ENCODE peak calls at places on chromosome 1, in four cellular contexts. Y is PC-3, L is heart right ventricle, W is esophagus muscularis mucosa. C is an unnamed sample.

GRCh38 chr1:202233824-202234223 is 40.2 kb downstream of the LGR6 start:
- DNase-seq in W (no peak), Y (no peak), L (no peak), C (no peak)

GRCh38 chr1:92909321-92909720 is 51.9 kb downstream of the DIPK1A start:
- DNase-seq in Y (peak; percentile 97), W (no peak), L (no peak), C (no peak)

GRCh38 chr1:95197616-95198252 is 36.3 kb upstream of the RWDD3 start:
- DNase-seq in L (no peak), Y (peak; percentile 41), W (no peak), C (no peak)

GRCh38 chr1:29243863-29244185 is 7.5 kb downstream of the PTPRU start:
- DNase-seq in W (no peak), L (no peak), Y (peak; percentile 59), C (no peak)

GRCh38 chr1:151935154-151935553 is 25.8 kb upstream of the THEM4 start:
- DNase-seq in Y (peak; percentile 19), W (peak; percentile 24), L (no peak), C (no peak)

GRCh38 chr1:155322571-155322952 is 1.9 kb downstream of the RUSC1 start:
- DNase-seq in W (no peak), Y (peak; percentile 30), L (no peak), C (no peak)

GRCh38 chr1:153095764-153096163 is 1.4 kb upstream of the SPRR2E start:
- DNase-seq in W (no peak), L (no peak), Y (no peak), C (no peak)

GRCh38 chr1:37633950-37634553 is 640 bp downstream of the RSPO1 start:
- DNase-seq in W (no peak), L (no peak), Y (no peak), C (no peak)

GRCh38 chr1:235943581-235944114 is 76.9 kb upstream of the LYST start:
- DNase-seq in L (no peak), Y (peak; percentile 84), W (no peak), C (peak; percentile 69)

GRCh38 chr1:243686149-243686548 is 163.9 kb downstream of the AKT3 start:
- DNase-seq in W (no peak), L (no peak), Y (no peak), C (no peak)

GRCh38 chr1:154765970-154766369 is 104.1 kb downstream of the KCNN3 start:
- DNase-seq in W (no peak), L (no peak), Y (peak; percentile 66), C (no peak)

GRCh38 chr1:23824711-23825075 is 536 bp downstream of the HMGCL start:
- DNase-seq in W (no peak), Y (no peak), L (no peak), C (no peak)

DNA sequence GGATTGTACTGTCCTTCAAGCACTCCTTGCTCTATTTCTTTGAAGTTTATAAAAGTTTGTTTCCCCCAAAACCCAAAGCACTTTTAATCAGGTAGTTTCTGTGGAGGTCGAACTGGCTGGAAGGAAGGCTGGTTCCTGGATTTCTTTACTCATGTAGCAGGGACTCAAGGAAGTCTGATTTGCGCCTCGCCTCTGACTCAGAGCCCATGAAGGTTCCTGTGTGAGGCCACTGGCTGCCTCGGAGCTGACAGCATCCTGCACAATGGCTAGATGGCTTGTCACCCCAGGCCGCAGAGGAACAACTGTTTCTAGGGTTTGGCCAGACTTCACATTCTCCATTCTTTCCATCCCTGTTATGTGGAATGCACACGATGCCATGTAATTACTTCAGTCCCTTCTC is 39.2 kb upstream of the PRSS38 start:
- DNase-seq in Y (peak; percentile 47), W (no peak), L (no peak), C (no peak)
- H3K4me1 ChIP-seq in Y (peaks cover 7% of the 10 kb centered on the region), W (peaks cover 22% of the 10 kb centered on the region), L (peaks cover 11% of the 10 kb centered on the region), C (peaks cover 4% of the 10 kb centered on the region)

GRCh38 chr1:6871300-6871972 is 86.2 kb downstream of the CAMTA1 start:
- DNase-seq in W (no peak), Y (no peak), L (no peak), C (no peak)

GRCh38 chr1:6870571-6870970 is 85.3 kb downstream of the CAMTA1 start:
- DNase-seq in L (no peak), Y (no peak), W (no peak), C (no peak)

GRCh38 chr1:6868371-6869001 is 83.2 kb downstream of the CAMTA1 start:
- DNase-seq in L (no peak), W (no peak), Y (no peak), C (no peak)

GRCh38 chr1:6869002-6869380 is 83.7 kb downstream of the CAMTA1 start:
- DNase-seq in W (no peak), Y (no peak), L (no peak), C (no peak)

GRCh38 chr1:6870086-6870485 is 84.8 kb downstream of the CAMTA1 start:
- DNase-seq in Y (no peak), L (no peak), W (no peak), C (no peak)
- H3K27me3 ChIP-seq in Y (no peaks in the 10 kb centered on the region), L (no peaks in the 10 kb centered on the region), W (no peaks in the 10 kb centered on the region), C (no peaks in the 10 kb centered on the region)

DNA sequence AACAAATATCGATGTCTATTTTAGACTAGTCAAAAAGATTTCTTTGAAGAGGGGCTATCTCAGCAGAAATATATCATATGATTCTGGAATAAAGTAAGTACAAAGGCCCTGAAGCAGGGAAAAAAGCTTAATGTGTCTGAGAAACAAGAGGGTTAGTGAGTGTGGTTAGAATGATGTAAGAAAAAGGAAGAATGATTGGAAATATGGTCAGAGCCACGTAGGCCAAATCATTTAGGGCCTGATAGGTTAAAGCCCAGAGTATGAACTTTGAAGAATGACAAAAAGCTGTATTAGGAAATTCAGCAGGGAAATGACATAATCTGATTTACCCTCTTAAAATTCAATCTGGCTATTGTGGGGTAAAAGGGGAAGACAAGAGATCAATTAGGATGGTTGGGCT is 69.0 kb upstream of the MUTYH start:
- DNase-seq in Y (no peak), W (no peak), L (no peak), C (no peak)
- H3K4me1 ChIP-seq in Y (peaks cover 18% of the 10 kb centered on the region), W (no peaks in the 10 kb centered on the region), L (no peaks in the 10 kb centered on the region), C (peaks cover 18% of the 10 kb centered on the region)

DNA sequence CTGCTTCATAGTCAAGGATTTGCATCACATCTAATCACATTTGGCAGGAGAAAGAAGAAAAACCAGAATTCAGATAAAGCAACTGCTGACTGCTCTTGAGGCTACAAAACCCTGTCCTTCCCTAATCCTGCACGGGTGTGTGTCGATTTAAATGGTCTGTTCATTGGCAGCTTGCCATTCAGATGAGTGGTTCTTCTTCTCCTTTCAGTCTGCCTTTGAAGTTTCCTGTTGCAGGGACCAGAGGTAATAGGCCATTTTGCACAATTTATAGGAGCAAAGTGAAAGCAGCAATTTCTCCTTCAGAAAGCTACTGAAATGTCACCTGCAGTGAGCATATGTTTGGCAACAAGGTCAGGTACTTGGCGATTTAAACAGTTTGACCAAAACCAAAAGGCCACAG is 215.3 kb downstream of the OLFM3 start:
- DNase-seq in L (no peak), W (no peak), Y (peak; percentile 6), C (no peak)
- H3K27me3 ChIP-seq in L (no peaks in the 10 kb centered on the region), W (no peaks in the 10 kb centered on the region), Y (no peaks in the 10 kb centered on the region), C (no peaks in the 10 kb centered on the region)

GRCh38 chr1:206914138-206914537 is 7.6 kb downstream of the FCMR start:
- DNase-seq in W (no peak), L (no peak), Y (no peak), C (no peak)
- H3K4me1 ChIP-seq in W (peaks cover 25% of the 10 kb centered on the region), L (peaks cover 11% of the 10 kb centered on the region), Y (peaks cover 23% of the 10 kb centered on the region), C (peaks cover 9% of the 10 kb centered on the region)

GRCh38 chr1:212608956-212609700 is 567 bp downstream of the ATF3 start:
- DNase-seq in Y (peak; percentile 61), W (no peak), L (peak; percentile 60), C (no peak)

GRCh38 chr1:212607924-212608208 is 695 bp upstream of the ATF3 start:
- DNase-seq in L (peak; percentile 42), W (no peak), Y (no peak), C (no peak)

GRCh38 chr1:212609701-212610574 is 1.4 kb downstream of the ATF3 start:
- DNase-seq in L (no peak), Y (peak; percentile 51), W (no peak), C (no peak)

GRCh38 chr1:212607206-212607923 is 1.2 kb upstream of the ATF3 start:
- DNase-seq in W (no peak), Y (peak; percentile 43), L (peak; percentile 30), C (no peak)

GRCh38 chr1:212608209-212608955 is at the start of gene ATF3:
- DNase-seq in L (peak; percentile 99), Y (peak; percentile 100), W (peak; percentile 100), C (peak; percentile 100)
- H3K27me3 ChIP-seq in L (no peaks in the 10 kb centered on the region), Y (peaks cover 40% of the 10 kb centered on the region), W (peaks cover 33% of the 10 kb centered on the region), C (no peaks in the 10 kb centered on the region)

DNA sequence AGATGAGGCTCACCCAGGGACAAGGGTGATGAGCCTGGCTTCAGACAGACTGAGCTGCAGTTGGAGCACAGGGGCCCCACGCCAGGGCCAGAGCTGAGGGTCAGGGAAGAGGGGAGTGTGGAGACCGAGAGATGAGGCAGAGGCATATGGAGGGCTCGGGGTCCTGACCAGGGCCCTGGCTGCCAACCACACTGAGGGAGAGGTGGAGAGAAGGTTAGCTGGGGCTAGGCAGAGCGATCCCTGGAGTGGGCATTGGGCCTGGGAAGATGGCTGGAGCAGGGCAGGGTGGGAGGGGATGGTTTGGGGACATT is 8.0 kb downstream of the PEAR1 start:
- DNase-seq in W (no peak), L (no peak), Y (no peak), C (no peak)
- H3K4me1 ChIP-seq in W (peaks cover 58% of the 10 kb centered on the region), L (peaks cover 89% of the 10 kb centered on the region), Y (peaks cover 24% of the 10 kb centered on the region), C (peaks cover 48% of the 10 kb centered on the region)

GRCh38 chr1:46474580-46474979 is 15.1 kb upstream of the DMBX1 start:
- DNase-seq in W (no peak), Y (no peak), L (no peak), C (no peak)

GRCh38 chr1:46473991-46474390 is 15.6 kb upstream of the DMBX1 start:
- DNase-seq in Y (no peak), W (no peak), L (no peak), C (no peak)

GRCh38 chr1:46477153-46477929 is 12.3 kb upstream of the DMBX1 start:
- DNase-seq in W (peak; percentile 95), Y (peak; percentile 76), L (peak; percentile 64), C (no peak)

GRCh38 chr1:46478721-46479485 is 10.7 kb upstream of the DMBX1 start:
- DNase-seq in L (no peak), W (no peak), Y (no peak), C (no peak)

DNA sequence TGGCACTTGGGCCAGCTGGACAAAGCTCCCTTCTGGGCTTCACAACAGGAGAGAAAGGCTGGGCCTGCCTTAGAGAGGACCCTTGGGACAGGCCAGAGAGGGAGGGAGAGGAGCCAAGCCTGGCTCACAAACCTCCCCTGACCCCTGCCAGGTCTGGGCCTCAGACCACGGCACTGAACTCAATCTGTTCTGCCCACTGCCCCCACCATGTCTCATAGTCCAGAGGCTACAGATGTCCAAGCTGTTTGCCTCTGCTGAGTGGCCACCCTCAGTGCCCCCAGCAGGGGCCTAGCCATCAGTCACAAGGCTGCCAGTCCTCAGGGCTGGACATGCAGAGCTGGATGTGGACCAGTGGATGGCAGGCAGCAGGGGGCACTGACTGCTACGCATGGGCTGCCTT is 13.0 kb upstream of the DMBX1 start:
- DNase-seq in Y (no peak), W (no peak), L (no peak), C (no peak)
- H3K27me3 ChIP-seq in Y (no peaks in the 10 kb centered on the region), W (peaks cover 70% of the 10 kb centered on the region), L (peaks cover 48% of the 10 kb centered on the region), C (no peaks in the 10 kb centered on the region)

GRCh38 chr1:11700655-11701467 is 9.4 kb downstream of the DRAXIN start:
- DNase-seq in L (no peak), W (no peak), Y (no peak), C (no peak)

GRCh38 chr1:11697188-11697892 is 5.8 kb downstream of the DRAXIN start:
- DNase-seq in L (no peak), W (no peak), Y (no peak), C (no peak)

GRCh38 chr1:11693917-11694316 is 2.4 kb downstream of the DRAXIN start:
- DNase-seq in W (no peak), L (no peak), Y (no peak), C (no peak)

GRCh38 chr1:11701551-11701961 is 10.0 kb downstream of the DRAXIN start:
- DNase-seq in W (no peak), Y (no peak), L (no peak), C (no peak)

GRCh38 chr1:11697893-11698210 is 6.3 kb downstream of the DRAXIN start:
- DNase-seq in W (no peak), L (no peak), Y (no peak), C (no peak)
- H3K4me1 ChIP-seq in W (peaks cover 19% of the 10 kb centered on the region), L (peaks cover 17% of the 10 kb centered on the region), Y (peaks cover 9% of the 10 kb centered on the region), C (peaks cover 14% of the 10 kb centered on the region)